ENCODE peak calls at places on chromosomes 13 and 19, in nine cellular contexts. One of them, this sample, is unnamed.
A peak's percentile ranks its signal among the peaks of the same experiment; 100 is the strongest.

GRCh38 chr13:108195146-108195545 is 20.2 kb downstream of the LIG4 start:
- DNase-seq in PC-3: no peak
- DNase-seq in fibroblast of lung: peak; percentile 39
- DNase-seq in Caco-2: no peak
- DNase-seq in breast epithelium: no peak
- DNase-seq in upper lobe of right lung: no peak
- DNase-seq in DND-41: no peak
- DNase-seq in tibial nerve: no peak
- DNase-seq in A549: no peak
- DNase-seq in this sample: no peak

GRCh38 chr13:30422056-30422914 is at the start of gene UBE2L5:
- DNase-seq in PC-3: peak; percentile 62
- DNase-seq in fibroblast of lung: peak; percentile 85
- DNase-seq in Caco-2: peak; percentile 88
- DNase-seq in breast epithelium: peak; percentile 80
- DNase-seq in upper lobe of right lung: peak; percentile 91
- DNase-seq in DND-41: peak; percentile 78
- DNase-seq in tibial nerve: peak; percentile 54
- DNase-seq in A549: peak; percentile 87
- DNase-seq in this sample: peak; percentile 84

GRCh38 chr13:80157261-80157942 is 183.5 kb downstream of the SPRY2 start:
- DNase-seq in PC-3: no peak
- DNase-seq in fibroblast of lung: peak; percentile 38
- DNase-seq in Caco-2: no peak
- DNase-seq in breast epithelium: no peak
- DNase-seq in upper lobe of right lung: no peak
- DNase-seq in DND-41: no peak
- DNase-seq in tibial nerve: no peak
- DNase-seq in A549: no peak
- DNase-seq in this sample: no peak

GRCh38 chr13:39385621-39386231 is 217.3 kb downstream of the LHFPL6 start:
- DNase-seq in PC-3: no peak
- DNase-seq in fibroblast of lung: peak; percentile 92
- DNase-seq in Caco-2: no peak
- DNase-seq in breast epithelium: no peak
- DNase-seq in upper lobe of right lung: no peak
- DNase-seq in DND-41: no peak
- DNase-seq in tibial nerve: no peak
- DNase-seq in A549: no peak
- DNase-seq in this sample: no peak

GRCh38 chr13:46369506-46370268 is 17.4 kb downstream of the RUBCNL start:
- DNase-seq in PC-3: no peak
- DNase-seq in fibroblast of lung: peak; percentile 79
- DNase-seq in Caco-2: no peak
- DNase-seq in breast epithelium: no peak
- DNase-seq in upper lobe of right lung: no peak
- DNase-seq in DND-41: no peak
- DNase-seq in tibial nerve: no peak
- DNase-seq in A549: no peak
- DNase-seq in this sample: no peak

GRCh38 chr19:44796701-44797115 is 12.2 kb upstream of the BCAM start:
- DNase-seq in PC-3: peak; percentile 73
- DNase-seq in fibroblast of lung: peak; percentile 41
- DNase-seq in Caco-2: no peak
- DNase-seq in breast epithelium: peak; percentile 79
- DNase-seq in upper lobe of right lung: no peak
- DNase-seq in DND-41: peak; percentile 23
- DNase-seq in tibial nerve: no peak
- DNase-seq in A549: peak; percentile 63
- DNase-seq in this sample: no peak

GRCh38 chr13:74270018-74270417 is 135.8 kb upstream of the KLF12 start:
- DNase-seq in PC-3: peak; percentile 85
- DNase-seq in fibroblast of lung: no peak
- DNase-seq in Caco-2: no peak
- DNase-seq in breast epithelium: no peak
- DNase-seq in upper lobe of right lung: no peak
- DNase-seq in DND-41: no peak
- DNase-seq in tibial nerve: no peak
- DNase-seq in A549: no peak
- DNase-seq in this sample: no peak

GRCh38 chr19:2494447-2495129 is 18.7 kb downstream of the GADD45B start:
- DNase-seq in PC-3: peak; percentile 61
- DNase-seq in fibroblast of lung: peak; percentile 77
- DNase-seq in Caco-2: no peak
- DNase-seq in breast epithelium: peak; percentile 73
- DNase-seq in upper lobe of right lung: peak; percentile 89
- DNase-seq in DND-41: no peak
- DNase-seq in tibial nerve: peak; percentile 46
- DNase-seq in A549: peak; percentile 62
- DNase-seq in this sample: peak; percentile 81

GRCh38 chr19:40341601-40342482 is 6.4 kb downstream of the C19orf47 start:
- DNase-seq in PC-3: no peak
- DNase-seq in fibroblast of lung: no peak
- DNase-seq in Caco-2: no peak
- DNase-seq in breast epithelium: peak; percentile 91
- DNase-seq in upper lobe of right lung: peak; percentile 75
- DNase-seq in DND-41: no peak
- DNase-seq in tibial nerve: no peak
- DNase-seq in A549: no peak
- DNase-seq in this sample: no peak

GRCh38 chr13:42047561-42048322 is 706 bp upstream of the DGKH start:
- DNase-seq in PC-3: peak; percentile 66
- DNase-seq in fibroblast of lung: peak; percentile 70
- DNase-seq in Caco-2: peak; percentile 61
- DNase-seq in breast epithelium: peak; percentile 54
- DNase-seq in upper lobe of right lung: peak; percentile 76
- DNase-seq in DND-41: peak; percentile 45
- DNase-seq in tibial nerve: peak; percentile 21
- DNase-seq in A549: peak; percentile 64
- DNase-seq in this sample: peak; percentile 54

GRCh38 chr13:30698023-30698422 is 37.3 kb upstream of the ALOX5AP start:
- DNase-seq in PC-3: no peak
- DNase-seq in fibroblast of lung: peak; percentile 86
- DNase-seq in Caco-2: no peak
- DNase-seq in breast epithelium: no peak
- DNase-seq in upper lobe of right lung: no peak
- DNase-seq in DND-41: no peak
- DNase-seq in tibial nerve: no peak
- DNase-seq in A549: no peak
- DNase-seq in this sample: no peak

GRCh38 chr13:40060318-40061007 is 405.0 kb downstream of the COG6 start:
- DNase-seq in PC-3: peak; percentile 60
- DNase-seq in fibroblast of lung: peak; percentile 94
- DNase-seq in Caco-2: no peak
- DNase-seq in breast epithelium: no peak
- DNase-seq in upper lobe of right lung: no peak
- DNase-seq in DND-41: no peak
- DNase-seq in tibial nerve: peak; percentile 49
- DNase-seq in A549: no peak
- DNase-seq in this sample: no peak

GRCh38 chr19:13619203-13619632 is 112.9 kb upstream of the CACNA1A start:
- DNase-seq in PC-3: no peak
- DNase-seq in fibroblast of lung: peak; percentile 70
- DNase-seq in Caco-2: no peak
- DNase-seq in breast epithelium: no peak
- DNase-seq in upper lobe of right lung: no peak
- DNase-seq in DND-41: no peak
- DNase-seq in tibial nerve: no peak
- DNase-seq in A549: no peak
- DNase-seq in this sample: no peak

GRCh38 chr13:19818223-19818842 is 35.6 kb upstream of the PSPC1 start:
- DNase-seq in PC-3: peak; percentile 25
- DNase-seq in fibroblast of lung: no peak
- DNase-seq in Caco-2: peak; percentile 68
- DNase-seq in breast epithelium: peak; percentile 82
- DNase-seq in upper lobe of right lung: peak; percentile 91
- DNase-seq in DND-41: peak; percentile 31
- DNase-seq in tibial nerve: no peak
- DNase-seq in A549: peak; percentile 67
- DNase-seq in this sample: no peak

GRCh38 chr13:28077231-28077630 is 23.1 kb downstream of the FLT3 start:
- DNase-seq in PC-3: no peak
- DNase-seq in fibroblast of lung: no peak
- DNase-seq in Caco-2: no peak
- DNase-seq in breast epithelium: no peak
- DNase-seq in upper lobe of right lung: no peak
- DNase-seq in DND-41: no peak
- DNase-seq in tibial nerve: no peak
- DNase-seq in A549: no peak
- DNase-seq in this sample: no peak

GRCh38 chr19:52590728-52591127 is 20.6 kb downstream of the ZNF701 start:
- DNase-seq in PC-3: no peak
- DNase-seq in fibroblast of lung: no peak
- DNase-seq in Caco-2: no peak
- DNase-seq in breast epithelium: no peak
- DNase-seq in upper lobe of right lung: no peak
- DNase-seq in DND-41: peak; percentile 31
- DNase-seq in tibial nerve: no peak
- DNase-seq in A549: no peak
- DNase-seq in this sample: no peak

DNA sequence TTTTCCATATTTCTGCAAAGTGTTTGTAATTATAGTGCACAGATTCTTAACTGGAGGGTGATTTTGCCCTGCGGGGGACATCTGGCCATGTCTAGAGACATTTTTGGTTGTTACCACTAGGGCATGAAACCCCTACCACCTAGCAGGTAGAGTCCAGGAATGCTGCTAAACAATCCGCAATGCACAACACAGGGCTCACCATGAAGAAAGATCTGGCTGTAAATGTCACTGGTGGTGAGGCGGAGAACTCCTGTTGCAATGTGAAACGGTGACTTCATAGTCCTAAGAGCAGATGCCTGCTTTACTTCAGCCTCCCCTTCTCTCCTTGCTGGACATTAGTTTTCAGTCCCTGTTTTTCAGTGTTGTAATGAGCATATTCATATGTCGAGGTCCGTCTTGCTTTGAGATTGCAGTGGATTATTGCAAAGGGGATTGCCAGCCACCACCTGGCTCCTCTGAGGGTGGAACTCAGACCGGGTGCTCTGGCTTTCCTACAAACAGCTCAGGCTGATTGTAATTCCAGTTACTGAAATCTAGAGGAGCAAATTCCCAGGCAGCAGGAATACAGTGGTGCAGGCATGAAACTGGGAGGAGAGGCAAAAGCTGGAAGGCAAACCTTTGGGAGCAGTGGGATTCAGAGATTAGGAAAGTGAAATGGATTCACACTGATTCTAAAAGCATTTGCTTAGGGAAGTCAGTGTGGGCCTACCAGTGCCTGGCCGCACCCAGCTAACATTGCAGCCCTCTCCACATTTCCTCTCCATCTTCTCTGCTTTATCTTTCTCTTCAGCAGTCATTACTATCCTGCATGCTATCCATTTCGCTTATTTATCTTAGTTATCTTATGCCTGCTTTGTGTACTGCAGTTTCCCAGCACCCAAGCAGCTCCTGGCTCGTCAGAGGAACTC is 76.1 kb upstream of the PCDH8 start:
- DNase-seq in PC-3: no peak
- DNase-seq in fibroblast of lung: no peak
- DNase-seq in Caco-2: no peak
- DNase-seq in breast epithelium: no peak
- DNase-seq in upper lobe of right lung: no peak
- DNase-seq in DND-41: no peak
- DNase-seq in tibial nerve: no peak
- DNase-seq in A549: no peak
- DNase-seq in this sample: no peak
- TF ChIP-seq CTCF in PC-3: no peak
- TF ChIP-seq CTCF in fibroblast of lung: no peak
- TF ChIP-seq CTCF in Caco-2: no peak
- TF ChIP-seq CTCF in breast epithelium: no peak
- TF ChIP-seq CTCF in upper lobe of right lung: no peak
- TF ChIP-seq CTCF in DND-41: no peak
- TF ChIP-seq CTCF in tibial nerve: no peak
- TF ChIP-seq CTCF in A549: no peak
- TF ChIP-seq CTCF in this sample: no peak

GRCh38 chr13:102197193-102197592 is 204.7 kb downstream of the FGF14 start:
- DNase-seq in PC-3: peak; percentile 28
- DNase-seq in fibroblast of lung: peak; percentile 29
- DNase-seq in Caco-2: no peak
- DNase-seq in breast epithelium: no peak
- DNase-seq in upper lobe of right lung: no peak
- DNase-seq in DND-41: no peak
- DNase-seq in tibial nerve: no peak
- DNase-seq in A549: peak; percentile 9
- DNase-seq in this sample: no peak
- H3K4me3 ChIP-seq in PC-3: no peak overlapping the region
- H3K4me3 ChIP-seq in fibroblast of lung: no peak overlapping the region
- H3K4me3 ChIP-seq in Caco-2: no peak overlapping the region
- H3K4me3 ChIP-seq in breast epithelium: no peak overlapping the region
- H3K4me3 ChIP-seq in upper lobe of right lung: no peak overlapping the region
- H3K4me3 ChIP-seq in DND-41: no peak overlapping the region
- H3K4me3 ChIP-seq in tibial nerve: no peak overlapping the region
- H3K4me3 ChIP-seq in A549: no peak overlapping the region
- H3K4me3 ChIP-seq in this sample: no peak overlapping the region

GRCh38 chr13:111537843-111538499 is 217.5 kb downstream of the TEX29 start:
- DNase-seq in PC-3: no peak
- DNase-seq in fibroblast of lung: no peak
- DNase-seq in Caco-2: no peak
- DNase-seq in breast epithelium: no peak
- DNase-seq in upper lobe of right lung: no peak
- DNase-seq in DND-41: no peak
- DNase-seq in tibial nerve: no peak
- DNase-seq in A549: no peak
- DNase-seq in this sample: no peak

GRCh38 chr13:111541345-111541744 is 220.9 kb downstream of the TEX29 start:
- DNase-seq in PC-3: no peak
- DNase-seq in fibroblast of lung: no peak
- DNase-seq in Caco-2: no peak
- DNase-seq in breast epithelium: no peak
- DNase-seq in upper lobe of right lung: no peak
- DNase-seq in DND-41: no peak
- DNase-seq in tibial nerve: no peak
- DNase-seq in A549: no peak
- DNase-seq in this sample: no peak

GRCh38 chr13:111540486-111540885 is 220.0 kb downstream of the TEX29 start:
- DNase-seq in PC-3: no peak
- DNase-seq in fibroblast of lung: no peak
- DNase-seq in Caco-2: no peak
- DNase-seq in breast epithelium: no peak
- DNase-seq in upper lobe of right lung: no peak
- DNase-seq in DND-41: no peak
- DNase-seq in tibial nerve: no peak
- DNase-seq in A549: no peak
- DNase-seq in this sample: no peak

GRCh38 chr13:111539252-111539651 is 218.8 kb downstream of the TEX29 start:
- DNase-seq in PC-3: no peak
- DNase-seq in fibroblast of lung: no peak
- DNase-seq in Caco-2: no peak
- DNase-seq in breast epithelium: no peak
- DNase-seq in upper lobe of right lung: no peak
- DNase-seq in DND-41: no peak
- DNase-seq in tibial nerve: no peak
- DNase-seq in A549: no peak
- DNase-seq in this sample: peak; percentile 29

GRCh38 chr13:111539791-111540446 is 219.5 kb downstream of the TEX29 start:
- DNase-seq in PC-3: no peak
- DNase-seq in fibroblast of lung: no peak
- DNase-seq in Caco-2: no peak
- DNase-seq in breast epithelium: no peak
- DNase-seq in upper lobe of right lung: no peak
- DNase-seq in DND-41: no peak
- DNase-seq in tibial nerve: no peak
- DNase-seq in A549: no peak
- DNase-seq in this sample: no peak
- TF ChIP-seq CTCF in PC-3: no peak
- TF ChIP-seq CTCF in fibroblast of lung: no peak
- TF ChIP-seq CTCF in Caco-2: no peak
- TF ChIP-seq CTCF in breast epithelium: no peak
- TF ChIP-seq CTCF in upper lobe of right lung: no peak
- TF ChIP-seq CTCF in DND-41: no peak
- TF ChIP-seq CTCF in tibial nerve: no peak
- TF ChIP-seq CTCF in A549: no peak
- TF ChIP-seq CTCF in this sample: no peak

GRCh38 chr19:18414504-18415176 is 4.6 kb upstream of the SSBP4 start:
- DNase-seq in PC-3: no peak
- DNase-seq in fibroblast of lung: no peak
- DNase-seq in Caco-2: no peak
- DNase-seq in breast epithelium: no peak
- DNase-seq in upper lobe of right lung: peak; percentile 64
- DNase-seq in DND-41: no peak
- DNase-seq in tibial nerve: no peak
- DNase-seq in A549: peak; percentile 65
- DNase-seq in this sample: no peak
- H3K4me3 ChIP-seq in PC-3: no peak overlapping the region
- H3K4me3 ChIP-seq in fibroblast of lung: peak overlapping the region; percentile 54
- H3K4me3 ChIP-seq in Caco-2: no peak overlapping the region
- H3K4me3 ChIP-seq in breast epithelium: peak overlapping the region; percentile 16
- H3K4me3 ChIP-seq in upper lobe of right lung: peak overlapping the region; percentile 36
- H3K4me3 ChIP-seq in DND-41: no peak overlapping the region
- H3K4me3 ChIP-seq in tibial nerve: peak overlapping the region; percentile 17
- H3K4me3 ChIP-seq in A549: no peak overlapping the region
- H3K4me3 ChIP-seq in this sample: peak overlapping the region; percentile 39

This sample was measured in dorsolateral prefrontal cortex.